ENCODE peak calls at places on chromosome 1, in seven cellular contexts. M is PC-9, F is neuronal stem cell, Z is OCI-LY7, Y is PC-3, W is fibroblast of lung, J is neural progenitor cell. Q is an unnamed sample.

GRCh38 chr1:70084314-70084915 is 121.0 kb downstream of the LRRC40 start:
- DNase-seq in M (no peak), F (no peak), Z (no peak), Y (peak), W (peak), J (no peak), Q (peak)

GRCh38 chr1:23478896-23479790 is 4.8 kb downstream of the ASAP3 start:
- DNase-seq in M (no peak), F (no peak), Z (no peak), Y (peak), W (peak), J (no peak), Q (peak)

GRCh38 chr1:69269491-69269890 is 298.2 kb upstream of the LRRC7 start:
- DNase-seq in M (no peak), F (no peak), Z (no peak), Y (no peak), W (no peak), J (no peak), Q (no peak)

GRCh38 chr1:28819020-28819419 is 7.0 kb downstream of the OPRD1 start:
- DNase-seq in M (no peak), F (no peak), Z (no peak), Y (no peak), W (no peak), J (no peak), Q (no peak)

GRCh38 chr1:10549919-10550656 is 75.3 kb downstream of the PEX14 start:
- DNase-seq in M (no peak), F (no peak), Z (no peak), Y (no peak), W (no peak), J (no peak), Q (no peak)

GRCh38 chr1:166836733-166837132 is 2.5 kb upstream of the POGK start:
- DNase-seq in M (peak), F (no peak), Z (no peak), Y (peak), W (peak), J (no peak), Q (no peak)

GRCh38 chr1:20587639-20588017 is 1.3 kb upstream of the CDA start:
- DNase-seq in M (peak), F (no peak), Z (no peak), Y (peak), W (peak), J (no peak), Q (peak)

GRCh38 chr1:106984801-106985200 is 71.7 kb upstream of the PRMT6 start:
- DNase-seq in M (no peak), F (no peak), Z (no peak), Y (no peak), W (no peak), J (no peak), Q (no peak)

GRCh38 chr1:178509608-178510007 is 3.3 kb upstream of the TEX35 start:
- DNase-seq in M (no peak), F (no peak), Z (no peak), Y (no peak), W (peak), J (no peak), Q (no peak)

GRCh38 chr1:6446665-6447015 is 19.3 kb downstream of the TNFRSF25 start:
- DNase-seq in M (no peak), F (no peak), Z (no peak), Y (no peak), W (no peak), J (no peak), Q (no peak)

GRCh38 chr1:85992756-85993155 is 163.8 kb downstream of the COL24A1 start:
- DNase-seq in M (no peak), F (no peak), Z (peak), Y (peak), W (peak), J (no peak), Q (peak)

GRCh38 chr1:186057086-186057485 is 318.0 kb downstream of the TPR start:
- DNase-seq in M (no peak), F (no peak), Z (no peak), Y (no peak), W (no peak), J (no peak), Q (no peak)

DNA sequence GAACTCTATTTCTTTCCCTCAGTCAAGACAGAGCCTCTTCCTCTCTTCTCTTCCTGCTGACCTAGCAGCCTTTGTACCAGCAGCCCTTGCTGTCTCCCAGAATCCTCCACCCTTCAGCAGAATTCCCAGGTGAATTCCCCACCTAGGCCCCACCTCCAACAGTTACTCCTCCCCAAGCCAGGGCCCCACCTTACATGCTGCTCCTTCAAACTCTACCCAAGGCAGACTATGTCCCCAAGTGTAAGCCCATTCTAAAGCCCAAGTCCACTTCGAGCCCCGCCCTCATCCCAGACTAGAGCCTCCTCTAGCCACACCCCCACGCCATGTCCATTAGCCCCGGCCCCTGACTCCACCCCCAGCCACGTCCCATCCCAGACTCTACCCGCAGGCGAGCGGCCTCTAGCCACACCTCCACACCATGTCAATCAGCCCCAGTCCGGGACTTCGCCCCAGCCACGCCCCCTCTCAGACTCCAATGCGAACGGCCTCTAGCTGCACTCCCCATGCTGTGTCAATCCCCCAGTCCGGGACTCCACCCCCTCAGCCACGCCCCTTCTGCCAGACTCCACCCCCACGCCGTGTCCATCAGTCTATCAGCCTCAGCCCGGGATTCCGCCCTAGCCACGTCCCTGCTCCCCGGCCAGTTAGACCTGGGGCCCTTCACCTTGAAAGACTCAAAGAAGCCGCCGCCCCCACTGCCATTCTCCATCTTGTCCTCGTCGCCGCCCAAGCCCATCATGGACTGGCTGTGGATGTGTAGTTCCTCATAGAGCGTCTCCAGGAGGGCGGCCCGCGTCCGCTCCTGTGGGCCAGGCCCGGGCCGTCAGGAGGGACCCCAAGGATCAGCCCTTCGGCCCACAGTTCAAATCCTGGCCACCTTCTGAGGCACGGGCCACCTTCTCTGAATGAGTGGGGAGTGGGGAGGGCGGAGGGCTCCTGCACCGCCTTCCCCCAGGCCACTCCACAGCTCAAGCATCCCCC is 61.3 kb downstream of the RAP1GAP start:
- DNase-seq in M (peak), F (peak), Z (peak), Y (peak), W (peak), J (peak), Q (peak)
- H3K4me3 ChIP-seq in M (no peak), F (no peak), Z (peak), Y (no peak), W (no peak), J (peak), Q (no peak)

GRCh38 chr1:240244968-240245628 is 153.4 kb downstream of the FMN2 start:
- DNase-seq in M (no peak), F (no peak), Z (no peak), Y (no peak), W (peak), J (no peak), Q (peak)
- H2AFZ ChIP-seq in M (no peak), F (no peak), Z (no peak), Y (no peak), W (peak), J (no peak), Q (peak)

DNA sequence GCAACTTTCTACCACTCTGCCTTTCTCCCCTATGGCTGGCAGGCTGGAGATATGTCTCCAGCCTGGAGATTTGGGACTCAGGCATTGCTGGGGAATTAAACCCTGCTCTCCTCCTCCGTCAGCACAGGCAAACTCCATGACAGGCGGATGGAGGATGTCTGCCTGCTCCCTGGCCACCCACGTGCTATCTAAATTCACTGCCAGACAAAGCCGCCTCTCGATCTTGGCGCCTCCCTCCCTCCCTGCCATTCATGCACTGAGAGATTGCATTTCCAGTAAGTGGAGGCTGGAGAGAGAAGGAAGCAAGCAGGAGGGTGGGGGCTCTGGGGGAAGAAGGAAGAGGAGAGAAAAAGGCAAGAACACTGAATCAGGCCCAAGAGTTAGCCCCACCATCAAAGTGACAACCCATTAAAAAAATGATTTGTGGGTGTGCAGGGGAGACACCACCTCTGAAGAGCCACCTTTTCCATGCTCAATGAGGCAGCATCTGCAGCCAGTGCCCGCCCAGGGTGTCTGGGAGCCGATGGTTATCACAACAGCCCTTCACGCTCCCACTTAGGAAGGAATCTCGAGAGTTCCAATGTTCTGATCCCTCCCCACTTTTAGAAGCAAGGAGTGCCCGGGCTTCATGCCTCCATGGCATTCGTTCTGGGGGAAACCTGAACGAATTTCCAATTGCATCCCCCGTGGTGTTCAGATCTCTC is 183.0 kb downstream of the HIVEP3 start:
- DNase-seq in M (no peak), F (peak), Z (no peak), Y (no peak), W (no peak), J (peak), Q (no peak)
- H3K4me3 ChIP-seq in M (no peak), F (no peak), Z (no peak), Y (no peak), W (no peak), J (no peak), Q (no peak)

GRCh38 chr1:161018631-161018930 is 2.4 kb downstream of the F11R start:
- DNase-seq in M (no peak), F (no peak), Z (no peak), Y (no peak), W (no peak), J (no peak), Q (no peak)

GRCh38 chr1:161021959-161022332 is 994 bp upstream of the F11R start:
- DNase-seq in M (peak), F (no peak), Z (no peak), Y (peak), W (no peak), J (no peak), Q (no peak)

GRCh38 chr1:161019767-161020572 is 982 bp downstream of the F11R start:
- DNase-seq in M (no peak), F (peak), Z (no peak), Y (peak), W (no peak), J (peak), Q (no peak)

GRCh38 chr1:161020573-161021167 is at the start of gene F11R:
- DNase-seq in M (peak), F (peak), Z (no peak), Y (peak), W (no peak), J (peak), Q (no peak)

GRCh38 chr1:161021168-161021958 is 411 bp upstream of the F11R start:
- DNase-seq in M (peak), F (peak), Z (peak), Y (peak), W (peak), J (peak), Q (peak)
- H2AFZ ChIP-seq in M (no peak), F (peak), Z (peak), Y (peak), W (peak), J (peak), Q (peak)

DNA sequence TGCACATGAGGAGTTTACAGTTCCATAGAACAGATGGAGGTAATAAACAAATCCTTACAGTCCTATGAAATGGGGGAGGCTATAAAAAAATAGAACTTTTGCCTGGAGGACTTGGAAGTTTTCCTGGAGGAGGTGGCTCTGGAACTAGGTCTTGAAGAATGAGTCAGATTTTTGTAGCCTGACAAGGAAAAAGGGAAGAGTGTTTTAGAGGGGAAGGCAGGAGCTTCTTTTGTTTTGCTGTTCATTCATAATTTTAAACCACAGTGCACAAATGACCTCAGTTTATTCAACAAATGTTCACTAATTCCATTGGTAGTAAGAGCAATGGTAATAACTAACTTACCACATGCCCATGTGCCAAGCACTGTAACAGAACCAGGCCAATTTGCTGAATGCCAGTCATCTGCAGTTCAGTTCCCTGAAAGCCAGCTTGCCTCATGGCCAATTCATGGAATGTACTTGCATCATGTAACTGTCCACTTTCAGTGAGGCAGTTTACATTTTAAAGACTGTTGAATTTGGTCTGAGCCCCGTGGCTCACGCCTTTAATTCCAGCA is 2.8 kb downstream of the DIO1 start:
- DNase-seq in M (peak), F (no peak), Z (no peak), Y (peak), W (peak), J (no peak), Q (peak)
- H3K4me3 ChIP-seq in M (no peak), F (no peak), Z (no peak), Y (no peak), W (no peak), J (no peak), Q (no peak)

GRCh38 chr1:235651170-235651806 is 1.7 kb upstream of the GNG4 start:
- DNase-seq in M (no peak), F (no peak), Z (no peak), Y (no peak), W (no peak), J (no peak), Q (no peak)

GRCh38 chr1:235649722-235650163 is at the start of gene GNG4:
- DNase-seq in M (no peak), F (peak), Z (no peak), Y (no peak), W (no peak), J (peak), Q (no peak)

GRCh38 chr1:235652364-235652763 is 2.8 kb upstream of the GNG4 start:
- DNase-seq in M (no peak), F (no peak), Z (no peak), Y (no peak), W (no peak), J (no peak), Q (no peak)

GRCh38 chr1:235648954-235649721 is 446 bp downstream of the GNG4 start:
- DNase-seq in M (peak), F (peak), Z (no peak), Y (peak), W (peak), J (peak), Q (peak)

DNA sequence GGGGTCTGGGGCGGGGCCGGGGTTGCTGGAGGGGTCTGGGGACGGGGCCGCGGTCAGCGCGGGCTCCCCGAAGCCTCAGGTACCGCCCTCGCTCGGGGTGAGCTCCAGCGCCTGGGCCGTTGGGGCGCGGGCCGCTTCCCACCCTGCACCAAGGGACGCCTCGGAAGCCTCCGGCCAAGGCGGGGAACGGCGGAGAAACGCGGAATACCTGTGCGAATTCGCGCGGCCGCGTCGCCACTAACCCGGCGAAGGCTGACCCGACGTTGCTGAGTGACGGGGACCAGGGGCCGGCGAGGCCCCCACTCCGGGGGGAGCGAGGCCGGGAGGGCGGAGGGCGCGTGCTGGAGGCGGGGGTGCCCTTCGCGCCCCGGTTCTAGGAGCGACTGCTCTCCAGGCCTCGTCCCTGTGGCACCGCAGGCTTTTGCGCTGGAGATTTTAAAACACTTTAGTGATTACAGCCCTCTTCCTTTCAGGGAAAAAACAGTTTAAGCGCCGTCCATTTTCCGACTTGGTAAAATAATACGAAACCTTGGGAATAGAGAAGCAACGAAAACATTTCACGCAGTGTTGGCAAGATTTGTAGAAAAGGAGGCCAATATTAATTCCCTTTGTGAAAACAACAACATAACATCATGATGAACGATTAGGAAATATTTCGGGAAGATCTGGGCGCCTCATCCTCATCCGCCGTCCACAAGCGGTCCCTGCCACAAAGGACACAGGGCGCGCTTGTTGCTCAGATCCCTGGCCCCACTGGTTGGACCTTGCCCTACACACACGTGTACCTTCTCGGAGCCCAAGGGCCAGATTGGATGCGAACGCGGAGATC is 971 bp upstream of the GNG4 start:
- DNase-seq in M (no peak), F (peak), Z (no peak), Y (no peak), W (no peak), J (peak), Q (no peak)
- H2AFZ ChIP-seq in M (no peak), F (peak), Z (no peak), Y (no peak), W (no peak), J (peak), Q (peak)

DNA sequence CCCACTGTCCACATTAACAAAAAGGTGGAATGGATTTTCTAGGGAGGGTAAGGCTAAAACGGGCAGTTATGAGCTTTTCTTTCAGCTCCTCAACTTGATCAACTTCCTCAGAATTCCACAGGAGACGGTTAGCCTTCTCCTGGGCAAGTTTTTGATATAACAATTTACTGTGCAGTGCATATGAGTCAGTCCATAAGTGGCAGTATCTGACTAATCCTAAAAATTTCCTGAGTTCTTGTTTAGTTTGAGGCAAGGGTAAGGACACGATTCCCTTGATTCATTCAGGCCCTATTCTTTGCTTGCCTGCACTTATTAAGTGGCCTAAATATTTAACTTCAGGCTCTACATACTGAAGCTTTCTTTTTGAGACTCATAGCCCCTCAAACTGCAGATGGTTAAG is 6.2 kb upstream of the AADACL3 start:
- DNase-seq in M (no peak), F (no peak), Z (no peak), Y (no peak), W (no peak), J (no peak), Q (no peak)
- H3K4me3 ChIP-seq in M (no peak), F (no peak), Z (no peak), Y (no peak), W (no peak), J (no peak), Q (no peak)

GRCh38 chr1:100658716-100659026 is 60.9 kb upstream of the VCAM1 start:
- DNase-seq in M (no peak), F (no peak), Z (no peak), Y (no peak), W (no peak), J (no peak), Q (no peak)
- H2AFZ ChIP-seq in M (peak), F (no peak), Z (no peak), Y (no peak), W (no peak), J (no peak), Q (no peak)

DNA sequence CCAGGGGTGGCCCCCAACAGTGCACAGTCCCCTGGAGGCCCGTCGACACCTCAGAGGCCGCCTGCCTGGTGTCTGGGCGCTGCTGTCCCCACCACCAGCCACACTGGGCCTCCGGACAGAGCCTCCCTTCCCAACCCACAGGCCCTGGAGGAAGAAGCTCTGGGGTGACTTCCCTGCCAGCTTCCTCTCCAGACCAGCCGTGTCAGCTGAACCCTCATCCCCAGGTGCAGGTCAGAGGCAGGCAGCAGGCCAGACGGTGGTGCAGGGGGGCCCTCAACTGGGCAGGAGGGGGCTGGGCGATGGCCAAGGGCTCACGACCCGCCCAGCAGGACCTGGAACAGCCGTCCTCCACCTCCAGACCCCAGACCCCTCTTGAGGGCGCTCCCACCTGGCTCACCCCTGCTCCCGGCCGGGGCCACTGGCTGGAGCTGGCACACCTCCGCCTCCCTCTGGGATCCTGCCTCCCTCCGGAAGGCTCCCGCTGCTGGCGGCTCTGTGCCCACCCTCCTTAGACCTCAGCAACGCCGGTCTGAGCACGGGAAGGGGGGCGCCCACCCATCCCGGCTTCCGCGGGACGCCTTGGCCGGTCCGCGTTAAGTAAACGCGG is 520 bp downstream of the TNFRSF18 start:
- DNase-seq in M (no peak), F (no peak), Z (no peak), Y (no peak), W (no peak), J (no peak), Q (no peak)
- H3K4me3 ChIP-seq in M (no peak), F (peak), Z (no peak), Y (peak), W (no peak), J (peak), Q (peak)

GRCh38 chr1:116569776-116570357 is 959 bp downstream of the CD58 start:
- DNase-seq in M (peak), F (no peak), Z (no peak), Y (peak), W (peak), J (peak), Q (peak)
- H2AFZ ChIP-seq in M (peak), F (peak), Z (no peak), Y (peak), W (peak), J (no peak), Q (peak)

Q was measured in astrocyte.